ENCODE peak calls at places on chromosomes 11 and 22, in four cellular contexts. V is tibial artery, Z is lung, E is Caco-2. R is an unnamed sample. For H3K36me3, the result is how much of the 10 kb centered on the place peaks cover.

GRCh38 chr11:108035690-108036089 is 27.0 kb downstream of the CUL5 start:
- DNase-seq in V (no peak), Z (no peak), E (no peak), R (no peak)

GRCh38 chr22:26744892-26745808 is 87.8 kb downstream of the MIAT start:
- DNase-seq in V (no peak), Z (no peak), E (no peak), R (no peak)

GRCh38 chr11:57641426-57641825 is 8.3 kb downstream of the YPEL4 start:
- DNase-seq in V (no peak), Z (no peak), E (peak), R (no peak)

GRCh38 chr11:45649544-45650165 is 15.8 kb downstream of the CHST1 start:
- DNase-seq in V (no peak), Z (no peak), E (no peak), R (no peak)

GRCh38 chr22:31609716-31610115 is 52.3 kb downstream of the PISD start:
- DNase-seq in V (no peak), Z (no peak), E (no peak), R (peak)

GRCh38 chr11:102401905-102402304 is 50.7 kb downstream of the TMEM123 start:
- DNase-seq in V (no peak), Z (no peak), E (no peak), R (no peak)

GRCh38 chr22:43826142-43827093 is 14.3 kb upstream of the EFCAB6 start:
- DNase-seq in V (peak), Z (no peak), E (no peak), R (no peak)

GRCh38 chr11:30992513-30992849 is 377.1 kb downstream of the DCDC1 start:
- DNase-seq in V (no peak), Z (no peak), E (peak), R (no peak)

GRCh38 chr11:47087801-47088200 is 88.9 kb downstream of the ARFGAP2 start:
- DNase-seq in V (no peak), Z (no peak), E (no peak), R (no peak)

GRCh38 chr11:61688368-61689163 is 8.4 kb downstream of the DAGLA start:
- DNase-seq in V (peak), Z (peak), E (no peak), R (peak)

GRCh38 chr11:118792642-118793124 is 1.7 kb upstream of the DDX6 start:
- DNase-seq in V (peak), Z (peak), E (peak), R (peak)

GRCh38 chr11:15800121-15800800 is 556.1 kb downstream of the SOX6 start:
- DNase-seq in V (peak), Z (peak), E (no peak), R (no peak)

GRCh38 chr11:75279273-75279672 is 38.7 kb downstream of the TPBGL start:
- DNase-seq in V (peak), Z (no peak), E (peak), R (peak)
- H3K36me3 ChIP-seq in V (under half), Z (half or more), E (under half), R (under half)

GRCh38 chr22:17098379-17098819 is 13.6 kb downstream of the IL17RA start:
- DNase-seq in V (peak), Z (no peak), E (no peak), R (no peak)
- H3K36me3 ChIP-seq in V (half or more), Z (half or more), E (under half), R (under half)

GRCh38 chr22:21701384-21701971 is 34.1 kb downstream of the YPEL1 start:
- DNase-seq in V (no peak), Z (no peak), E (peak), R (no peak)

GRCh38 chr22:21697866-21698265 is 32.1 kb downstream of the PPIL2 start:
- DNase-seq in V (no peak), Z (no peak), E (no peak), R (no peak)

GRCh38 chr22:21698430-21699329 is 32.9 kb downstream of the PPIL2 start:
- DNase-seq in V (peak), Z (no peak), E (no peak), R (peak)

GRCh38 chr22:21700822-21701221 is 34.8 kb downstream of the YPEL1 start:
- DNase-seq in V (no peak), Z (no peak), E (no peak), R (no peak)

GRCh38 chr22:21699643-21700042 is 33.8 kb downstream of the PPIL2 start:
- DNase-seq in V (no peak), Z (no peak), E (no peak), R (no peak)
- H3K36me3 ChIP-seq in V (under half), Z (under half), E (under half), R (under half)

DNA sequence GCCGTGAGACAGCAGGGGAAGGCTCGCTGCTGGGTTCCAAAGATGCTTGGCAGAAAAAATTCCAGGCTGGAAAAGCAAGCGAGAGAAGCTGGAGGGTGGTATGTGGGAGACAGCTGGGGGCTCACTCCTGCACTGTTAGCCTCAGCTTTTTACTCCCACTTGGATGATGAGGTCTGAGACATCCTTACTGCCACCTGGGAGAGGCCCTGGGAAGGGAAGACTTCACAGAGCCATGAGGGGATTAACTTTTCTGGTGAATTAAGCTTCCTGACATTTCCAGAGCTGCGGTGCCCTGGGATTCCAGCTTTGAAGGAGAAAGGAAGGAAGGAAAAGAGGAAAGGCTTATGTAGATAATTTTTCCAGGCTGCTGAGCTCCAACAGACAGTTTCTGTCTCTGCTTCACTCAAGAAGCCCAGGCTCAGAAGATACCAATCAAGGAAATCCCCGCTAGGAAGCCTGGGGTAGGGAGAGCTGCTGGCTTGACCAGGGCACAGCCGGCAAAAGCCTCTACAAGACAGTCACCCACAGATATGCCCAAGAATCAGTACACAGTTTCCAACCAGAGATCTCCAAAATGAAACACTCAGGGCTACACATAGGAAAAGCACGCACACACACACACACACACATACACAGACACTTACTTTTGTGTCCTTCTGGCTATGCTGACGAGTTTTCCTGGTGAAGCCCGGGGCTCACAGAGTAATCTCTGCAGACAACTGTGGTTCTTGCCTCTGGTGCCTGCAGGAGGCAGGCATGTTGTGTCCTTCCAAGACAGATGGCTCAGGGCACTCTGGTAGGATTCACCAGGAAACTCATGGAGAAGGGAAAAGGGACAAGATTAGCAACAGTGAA is 907 bp downstream of the MCHR1 start:
- DNase-seq in V (no peak), Z (no peak), E (no peak), R (no peak)
- H3K36me3 ChIP-seq in V (under half), Z (under half), E (under half), R (under half)

DNA sequence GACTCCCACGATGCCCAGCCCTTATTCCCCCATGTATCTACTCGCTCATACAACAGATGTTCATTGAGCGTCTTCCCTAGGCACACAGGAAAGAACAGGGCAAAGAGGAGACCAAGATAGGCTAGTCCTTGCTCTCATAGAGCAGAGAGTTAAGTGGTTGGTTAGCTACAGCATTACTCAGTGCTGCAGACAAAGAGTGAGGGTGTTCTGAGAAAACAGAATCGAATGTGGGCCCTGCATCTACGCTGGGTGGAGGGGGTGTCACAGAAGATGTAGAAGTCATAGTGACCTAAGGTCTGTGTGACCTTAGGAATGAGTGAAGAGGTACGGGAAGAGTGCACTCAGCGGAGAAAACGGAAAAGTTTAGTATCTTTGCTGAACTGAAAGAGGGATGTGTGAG is 12.3 kb downstream of the PSMD13 start:
- DNase-seq in V (peak), Z (no peak), E (no peak), R (no peak)
- H3K36me3 ChIP-seq in V (half or more), Z (half or more), E (under half), R (under half)

DNA sequence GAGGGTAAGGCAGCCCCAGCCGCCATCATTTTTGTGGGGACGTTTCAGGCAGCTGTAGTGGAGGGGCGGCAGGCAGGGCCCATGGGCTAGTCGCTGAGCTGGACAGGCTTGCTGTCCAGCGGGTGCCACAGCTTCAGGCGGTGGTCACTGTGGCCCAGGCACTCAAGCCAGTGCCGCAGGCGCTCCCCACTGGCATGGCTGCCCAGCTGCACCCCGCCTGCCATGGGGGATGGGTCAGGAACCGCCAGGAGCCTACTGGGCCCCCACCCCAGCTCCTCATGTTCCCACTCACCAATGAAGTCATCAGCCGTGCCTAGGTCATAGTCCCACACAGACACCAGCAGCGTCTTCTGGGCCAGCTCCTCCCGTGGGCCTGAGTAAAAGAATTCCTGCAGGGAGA is 6.0 kb downstream of the NDUFV1 start:
- DNase-seq in V (no peak), Z (no peak), E (no peak), R (no peak)
- H3K36me3 ChIP-seq in V (under half), Z (under half), E (under half), R (under half)

GRCh38 chr11:86484164-86484794 is 109.6 kb downstream of the CCDC81 start:
- DNase-seq in V (peak), Z (no peak), E (peak), R (peak)
- H3K36me3 ChIP-seq in V (under half), Z (under half), E (under half), R (under half)

GRCh38 chr22:19460036-19460435 is 12.5 kb upstream of the C22orf39 start:
- DNase-seq in V (no peak), Z (no peak), E (no peak), R (no peak)
- H3K36me3 ChIP-seq in V (half or more), Z (under half), E (under half), R (under half)

R was measured in aorta.